ENCODE peak calls at places on chromosome 12, in four cellular contexts. H is HCEC 1CT, A is A549, U is pons. F is an unnamed sample.
A peak's percentile ranks its signal among the peaks of the same experiment; 100 is the strongest.

GRCh38 chr12:11855993-11856374 is 206.5 kb downstream of the ETV6 start:
- DNase-seq in H (no peak), U (peak; percentile 46), A (no peak), F (no peak)

GRCh38 chr12:111396726-111397445 is 8.8 kb upstream of the SH2B3 start:
- DNase-seq in H (peak; percentile 91), U (peak; percentile 82), A (peak; percentile 87), F (no peak)

GRCh38 chr12:50505386-50505827 is 622 bp downstream of the DIP2B start:
- DNase-seq in U (peak; percentile 52), A (no peak), H (no peak), F (no peak)

GRCh38 chr12:102095677-102096263 is 24.1 kb downstream of the NUP37 start:
- DNase-seq in U (peak; percentile 28), H (peak; percentile 56), A (peak; percentile 31), F (no peak)

GRCh38 chr12:114682101-114682919 is 1.7 kb downstream of the TBX3 start:
- DNase-seq in H (no peak), U (no peak), A (no peak), F (no peak)

GRCh38 chr12:76471579-76471978 is 88.0 kb downstream of the OSBPL8 start:
- DNase-seq in H (no peak), A (no peak), U (no peak), F (no peak)

GRCh38 chr12:11797317-11797913 is 147.9 kb downstream of the ETV6 start:
- DNase-seq in H (peak; percentile 47), A (no peak), U (no peak), F (no peak)

GRCh38 chr12:69157023-69157655 is 82.2 kb upstream of the CPSF6 start:
- DNase-seq in A (peak; percentile 88), H (peak; percentile 75), U (peak; percentile 83), F (peak; percentile 93)

GRCh38 chr12:54360717-54361456 is 3.4 kb downstream of the GPR84 start:
- DNase-seq in U (peak; percentile 82), H (peak; percentile 62), A (peak; percentile 88), F (no peak)

GRCh38 chr12:92030618-92031017 is 115.0 kb downstream of the BTG1 start:
- DNase-seq in H (peak; percentile 28), U (peak; percentile 30), A (no peak), F (no peak)

GRCh38 chr12:66438601-66439000 is 136.3 kb downstream of the HELB start:
- DNase-seq in H (peak; percentile 50), U (no peak), A (no peak), F (no peak)

GRCh38 chr12:107349008-107349747 is 255.8 kb upstream of the CRY1 start:
- DNase-seq in A (peak; percentile 96), U (peak; percentile 88), H (no peak), F (no peak)

GRCh38 chr12:83818888-83819287 is 1093.7 kb downstream of the SLC6A15 start:
- DNase-seq in H (peak; percentile 24), U (no peak), A (peak; percentile 68), F (no peak)

GRCh38 chr12:132393991-132394949 is 64.9 kb upstream of the GALNT9 start:
- DNase-seq in A (peak; percentile 74), U (no peak), H (no peak), F (peak; percentile 73)

GRCh38 chr12:47378222-47378582 is 298.4 kb upstream of the AMIGO2 start:
- DNase-seq in H (no peak), A (peak; percentile 55), U (no peak), F (no peak)

GRCh38 chr12:112393328-112393727 is 11.1 kb upstream of the HECTD4 start:
- DNase-seq in U (no peak), H (no peak), A (no peak), F (no peak)

GRCh38 chr12:51264297-51264696 is 5.9 kb downstream of the SMAGP start:
- DNase-seq in H (no peak), U (no peak), A (no peak), F (peak; percentile 11)

GRCh38 chr12:98948566-98948965 is 303.5 kb downstream of the APAF1 start:
- DNase-seq in H (no peak), U (no peak), A (no peak), F (no peak)

GRCh38 chr12:8742501-8742900 is 44.7 kb downstream of the RIMKLB start:
- DNase-seq in A (peak; percentile 9), H (peak; percentile 19), U (no peak), F (no peak)

GRCh38 chr12:96015672-96016071 is 19.5 kb upstream of the HAL start:
- DNase-seq in H (peak; percentile 36), U (peak; percentile 17), A (peak; percentile 62), F (no peak)

GRCh38 chr12:62268956-62269355 is 8.8 kb downstream of the USP15 start:
- DNase-seq in U (no peak), A (peak; percentile 11), H (peak; percentile 87), F (no peak)

GRCh38 chr12:129776977-129777667 is 126.7 kb downstream of the TMEM132D start:
- DNase-seq in A (no peak), H (no peak), U (no peak), F (no peak)

GRCh38 chr12:96493101-96493500 is 3.7 kb downstream of the CFAP54 start:
- DNase-seq in A (no peak), U (no peak), H (peak; percentile 66), F (no peak)

GRCh38 chr12:55727643-55728184 is 1.1 kb downstream of the CD63 start:
- DNase-seq in U (no peak), H (peak; percentile 47), A (peak; percentile 41), F (no peak)

GRCh38 chr12:79454338-79454777 is 236.4 kb downstream of the PAWR start:
- DNase-seq in A (no peak), H (peak; percentile 74), U (no peak), F (no peak)

GRCh38 chr12:110354172-110354780 is 49.2 kb downstream of the ANAPC7 start:
- DNase-seq in H (no peak), A (no peak), U (no peak), F (no peak)

GRCh38 chr12:67917811-67918210 is 71.4 kb upstream of the IFNG-AS1 start:
- DNase-seq in A (no peak), H (no peak), U (no peak), F (no peak)

GRCh38 chr12:58105225-58106119 is 164.1 kb downstream of the ATP23 start:
- DNase-seq in A (peak; percentile 10), H (no peak), U (no peak), F (no peak)

GRCh38 chr12:81170072-81170471 is 92.2 kb downstream of the ACSS3 start:
- DNase-seq in U (no peak), H (peak; percentile 42), A (no peak), F (no peak)

GRCh38 chr12:53031616-53032015 is 18.2 kb upstream of the TNS2 start:
- DNase-seq in A (no peak), H (no peak), U (no peak), F (no peak)

GRCh38 chr12:56768424-56768823 is 5.3 kb downstream of the HSD17B6 start:
- DNase-seq in U (no peak), A (no peak), H (no peak), F (no peak)

GRCh38 chr12:66661357-66661756 is 17.5 kb downstream of the GRIP1 start:
- DNase-seq in A (no peak), H (no peak), U (no peak), F (no peak)

GRCh38 chr12:121009744-121010143 is 6.5 kb downstream of the C12orf43 start:
- DNase-seq in H (peak; percentile 45), U (no peak), A (peak; percentile 81), F (no peak)

GRCh38 chr12:52280319-52280795 is 5.9 kb downstream of the KRT86 start:
- DNase-seq in U (no peak), A (peak; percentile 100), H (peak; percentile 94), F (no peak)